ENCODE peak calls at places on chromosomes 3 and 15, in ten cellular contexts. U is mucosa of descending colon, I is A549, G is fibroblast of lung, M is OCI-LY7, R is epithelial cell of esophagus, Z is BE2C, L is mammary epithelial cell, J is AG04449, Y is GM23338. B is an unnamed sample.
A peak's percentile ranks its signal among the peaks of the same experiment; 100 is the strongest.

GRCh38 chr3:127690823-127691452 is 18.2 kb downstream of the ABTB1 start:
- DNase-seq in G (peak; percentile 66), I (peak; percentile 7), Z (peak; percentile 73), Y (peak; percentile 79), M (no peak), L (peak; percentile 66), U (peak; percentile 47), R (peak; percentile 77), J (no peak), B (no peak)

GRCh38 chr3:153970735-153971347 is 150.3 kb upstream of the ARHGEF26 start:
- DNase-seq in G (peak; percentile 64), J (no peak), Z (no peak), I (peak; percentile 4), U (no peak), M (peak; percentile 4), Y (peak; percentile 27), R (peak; percentile 41), L (no peak), B (no peak)

GRCh38 chr15:100043069-100043641 is 298.6 kb downstream of the ADAMTS17 start:
- DNase-seq in G (peak; percentile 55), M (no peak), Y (no peak), J (no peak), L (peak; percentile 75), U (no peak), I (no peak), Z (no peak), R (peak; percentile 88), B (no peak)

GRCh38 chr3:177810162-177810623 is 612.9 kb upstream of the TBL1XR1 start:
- DNase-seq in U (no peak), Y (no peak), Z (no peak), L (peak; percentile 92), J (peak; percentile 74), I (peak; percentile 40), R (peak; percentile 93), M (no peak), G (peak; percentile 94), B (no peak)

GRCh38 chr3:3129579-3129978 is 2.8 kb downstream of the TRNT1 start:
- DNase-seq in Y (no peak), I (no peak), M (no peak), J (no peak), G (no peak), Z (no peak), L (no peak), R (no peak), U (no peak), B (no peak)

GRCh38 chr3:13407475-13407874 is 12.6 kb downstream of the NUP210 start:
- DNase-seq in I (no peak), Z (no peak), U (no peak), R (no peak), M (no peak), Y (no peak), G (no peak), J (no peak), L (no peak), B (no peak)

GRCh38 chr15:31483924-31484368 is 157.3 kb downstream of the KLF13 start:
- DNase-seq in U (no peak), L (no peak), R (no peak), J (no peak), Z (no peak), Y (peak; percentile 77), M (no peak), I (no peak), G (no peak), B (no peak)

GRCh38 chr15:56758770-56759449 is 25.6 kb upstream of the ZNF280D start:
- DNase-seq in Y (no peak), L (peak; percentile 66), Z (no peak), J (no peak), U (no peak), M (no peak), R (peak; percentile 78), I (no peak), G (peak; percentile 48), B (no peak)

GRCh38 chr3:130800829-130801228 is 54.2 kb upstream of the PIK3R4 start:
- DNase-seq in J (no peak), M (no peak), Z (no peak), R (peak; percentile 50), I (no peak), L (peak; percentile 39), U (no peak), G (no peak), Y (peak; percentile 46), B (no peak)

GRCh38 chr3:29850641-29851040 is 569.8 kb downstream of the RBMS3 start:
- DNase-seq in U (no peak), G (no peak), Y (peak; percentile 77), I (no peak), L (no peak), R (peak; percentile 1), M (no peak), J (no peak), Z (no peak), B (no peak)

GRCh38 chr3:48656061-48656840 is 6.4 kb downstream of the CELSR3 start:
- DNase-seq in G (peak; percentile 70), U (peak; percentile 87), M (peak; percentile 87), Y (peak; percentile 96), J (no peak), I (peak; percentile 82), L (peak; percentile 74), Z (no peak), R (peak; percentile 91), B (peak; percentile 82)

GRCh38 chr3:158703566-158703965 is 28.7 kb downstream of the RARRES1 start:
- DNase-seq in I (no peak), L (no peak), G (no peak), M (no peak), Z (no peak), U (no peak), Y (no peak), J (no peak), R (no peak), B (no peak)

GRCh38 chr3:127342735-127343134 is 54.9 kb upstream of the PRR20G start:
- DNase-seq in M (no peak), G (no peak), L (no peak), J (no peak), Y (peak; percentile 71), I (no peak), U (no peak), Z (no peak), R (no peak), B (no peak)

GRCh38 chr3:140219923-140220452 is 285.0 kb downstream of the CLSTN2 start:
- DNase-seq in I (no peak), L (no peak), G (no peak), Y (peak; percentile 41), R (no peak), J (no peak), Z (no peak), M (no peak), U (no peak), B (no peak)
- TF ChIP-seq CTCF in I (no peak), L (peak; percentile 21), G (no peak), Y (peak; percentile 60), R (no peak), J (no peak), Z (peak; percentile 52), M (peak; percentile 41), U (no peak), B (peak; percentile 40)

GRCh38 chr15:38564557-38565286 is at the start of gene RASGRP1:
- DNase-seq in G (peak; percentile 33), Y (peak; percentile 86), I (peak; percentile 18), Z (peak; percentile 74), J (no peak), L (peak; percentile 47), M (peak; percentile 91), R (peak; percentile 65), U (peak; percentile 88), B (peak; percentile 56)
- TF ChIP-seq CTCF in G (no peak), Y (peak; percentile 51), I (no peak), Z (peak; percentile 2), J (peak; percentile 68), L (no peak), M (peak; percentile 18), R (no peak), U (peak; percentile 10), B (no peak)

GRCh38 chr3:51637144-51637940 is 33.7 kb upstream of the TEX264 start:
- DNase-seq in L (no peak), R (peak; percentile 69), G (no peak), Z (no peak), M (no peak), U (no peak), Y (no peak), J (no peak), I (no peak), B (no peak)

GRCh38 chr3:51637941-51638471 is 33.0 kb upstream of the TEX264 start:
- DNase-seq in L (peak; percentile 53), R (peak; percentile 85), U (no peak), Y (peak; percentile 92), Z (peak; percentile 46), I (peak; percentile 72), J (no peak), G (peak; percentile 74), M (peak; percentile 72), B (peak; percentile 25)

GRCh38 chr3:51646091-51646490 is 25.0 kb upstream of the TEX264 start:
- DNase-seq in G (no peak), R (no peak), L (no peak), U (no peak), M (no peak), J (no peak), Y (no peak), Z (no peak), I (no peak), B (no peak)

DNA sequence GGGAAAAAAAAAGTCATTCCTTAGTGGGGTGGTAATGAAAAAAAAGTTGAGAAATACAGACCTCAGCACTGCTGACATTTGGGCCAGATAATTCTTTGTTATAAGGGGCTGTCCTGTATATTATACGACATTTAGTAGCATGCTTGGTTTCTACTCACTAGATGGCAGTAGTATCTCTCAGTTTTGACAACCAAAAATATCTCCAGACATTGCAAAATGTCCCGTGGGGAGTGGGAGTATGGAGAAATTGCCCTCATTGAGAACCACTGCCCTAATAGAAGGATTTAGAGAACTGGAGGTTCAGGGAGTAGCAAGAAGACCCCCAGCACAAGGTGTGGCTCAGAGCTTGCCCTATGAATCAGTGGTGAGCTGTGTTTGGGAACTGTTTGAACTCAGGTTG is 28.6 kb upstream of the TEX264 start:
- DNase-seq in M (peak; percentile 29), U (no peak), J (no peak), L (no peak), Z (no peak), G (peak; percentile 21), Y (peak; percentile 18), R (no peak), I (no peak), B (no peak)
- TF ChIP-seq CTCF in M (peak; percentile 80), U (no peak), J (peak; percentile 2), L (peak; percentile 6), Z (peak; percentile 38), G (peak; percentile 33), Y (peak; percentile 45), R (peak; percentile 34), I (peak; percentile 47), B (peak; percentile 50)

DNA sequence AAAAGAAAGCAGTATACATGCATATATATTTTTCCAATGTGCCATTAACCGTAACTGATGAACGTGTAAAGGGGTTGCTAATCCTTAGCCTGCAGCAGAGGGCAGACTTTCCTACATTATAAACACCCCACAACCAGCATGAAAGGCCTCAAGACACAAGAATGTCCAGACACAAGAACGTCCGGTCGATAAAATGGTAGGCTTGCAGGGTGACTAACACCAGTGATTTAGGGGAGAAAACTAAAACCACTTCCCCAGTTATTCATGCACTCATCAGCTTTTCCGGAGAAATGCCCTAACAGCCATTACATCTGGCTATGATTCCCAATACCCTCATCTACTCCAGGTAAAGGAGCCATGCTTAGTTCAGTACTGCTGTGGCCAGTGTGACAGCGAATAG is 57.4 kb downstream of the LRTM1 start:
- DNase-seq in Z (no peak), U (no peak), Y (peak; percentile 35), M (peak; percentile 10), L (peak; percentile 69), I (peak; percentile 47), R (peak; percentile 63), G (peak; percentile 91), J (peak; percentile 96), B (peak; percentile 8)
- TF ChIP-seq CTCF in Z (peak; percentile 35), U (no peak), Y (peak; percentile 54), M (peak; percentile 59), L (peak; percentile 52), I (peak; percentile 53), R (peak; percentile 73), G (peak; percentile 83), J (peak; percentile 67), B (peak; percentile 70)